ENCODE peak calls at places on chromosome 6, in six cellular contexts. G, B, Y, V, H and I are unnamed samples.

GRCh38 chr6:27176096-27176495 is 71.4 kb upstream of the PRSS16 start:
- DNase-seq in G (no peak), Y (no peak), B (no peak), H (no peak), V (no peak), I (no peak)

GRCh38 chr6:152462716-152463115 is 174.4 kb downstream of the SYNE1 start:
- DNase-seq in H (no peak), V (peak), Y (no peak), G (peak), B (no peak), I (no peak)

GRCh38 chr6:53717571-53717970 is 52.0 kb upstream of the KLHL31 start:
- DNase-seq in Y (no peak), H (no peak), V (no peak), B (no peak), G (no peak), I (no peak)

GRCh38 chr6:170405311-170405975 is 98.9 kb downstream of the FAM120B start:
- DNase-seq in V (peak), B (no peak), Y (no peak), H (no peak), G (peak), I (no peak)

GRCh38 chr6:36938536-36938935 is 16.0 kb upstream of the PI16 start:
- DNase-seq in V (no peak), B (no peak), Y (no peak), G (no peak), H (no peak), I (no peak)

GRCh38 chr6:108039681-108040080 is 34.9 kb downstream of the OSTM1 start:
- DNase-seq in G (no peak), Y (no peak), H (no peak), V (no peak), B (no peak), I (no peak)

GRCh38 chr6:112710710-112711109 is 363.6 kb downstream of the RFPL4B start:
- DNase-seq in H (no peak), Y (no peak), V (no peak), G (no peak), B (no peak), I (no peak)

GRCh38 chr6:111124406-111124805 is 37.1 kb downstream of the SLC16A10 start:
- DNase-seq in V (no peak), H (no peak), G (no peak), B (no peak), Y (no peak), I (no peak)

GRCh38 chr6:134421496-134421895 is 103.6 kb upstream of the SGK1 start:
- DNase-seq in Y (no peak), G (peak), H (no peak), V (no peak), B (no peak), I (no peak)

GRCh38 chr6:15365273-15365687 is 119.4 kb downstream of the JARID2 start:
- DNase-seq in G (no peak), B (peak), Y (peak), H (peak), V (peak), I (peak)

GRCh38 chr6:18368277-18369105 is 18.7 kb upstream of the RNF144B start:
- DNase-seq in G (no peak), H (no peak), Y (peak), V (no peak), B (no peak), I (no peak)

GRCh38 chr6:85465762-85466161 is 15.9 kb downstream of the NT5E start:
- DNase-seq in V (no peak), Y (no peak), B (no peak), G (no peak), H (no peak), I (no peak)

GRCh38 chr6:169238766-169239165 is 14.9 kb downstream of the THBS2 start:
- DNase-seq in H (no peak), Y (no peak), G (no peak), B (no peak), V (no peak), I (peak)

GRCh38 chr6:85136310-85136709 is 313.6 kb upstream of the NT5E start:
- DNase-seq in V (no peak), B (no peak), H (no peak), Y (no peak), G (no peak), I (no peak)

GRCh38 chr6:148629910-148630470 is 116.8 kb upstream of the UST start:
- DNase-seq in Y (no peak), H (no peak), V (peak), G (no peak), B (no peak), I (no peak)

GRCh38 chr6:157556671-157557430 is 175.9 kb downstream of the ZDHHC14 start:
- DNase-seq in Y (no peak), B (no peak), G (no peak), V (no peak), H (no peak), I (no peak)

GRCh38 chr6:33540768-33541167 is 39.3 kb downstream of the BAK1 start:
- DNase-seq in V (no peak), G (no peak), B (no peak), Y (no peak), H (no peak), I (no peak)

GRCh38 chr6:163099621-163100171 is 314.8 kb upstream of the QKI start:
- DNase-seq in V (no peak), B (peak), Y (no peak), H (peak), G (no peak), I (no peak)

GRCh38 chr6:99269207-99269606 is 80.3 kb downstream of the FAXC start:
- DNase-seq in H (no peak), V (no peak), B (no peak), G (no peak), Y (no peak), I (no peak)

GRCh38 chr6:75893776-75894152 is 144.7 kb downstream of the MYO6 start:
- DNase-seq in H (no peak), V (no peak), G (no peak), Y (no peak), B (no peak), I (no peak)